ENCODE peak calls at places on chromosome 1, in five cellular contexts. O, D, M, Y and Z are unnamed samples.

GRCh38 chr1:192476802-192477298 is 98.7 kb upstream of the RGS1 start:
- DNase-seq in D (no peak), M (no peak), Y (peak; percentile 31), O (peak; percentile 78), Z (no peak)

GRCh38 chr1:173341307-173341706 is 134.2 kb upstream of the TNFSF4 start:
- DNase-seq in O (no peak), D (no peak), M (no peak), Y (no peak), Z (no peak)

GRCh38 chr1:236869911-236870310 is 74.8 kb downstream of the MTR start:
- DNase-seq in Y (no peak), D (no peak), O (no peak), M (no peak), Z (no peak)

GRCh38 chr1:46526689-46527291 is 24.7 kb downstream of the KNCN start:
- DNase-seq in M (peak; percentile 82), D (no peak), O (no peak), Y (no peak), Z (no peak)

GRCh38 chr1:230279583-230279945 is 146.6 kb downstream of the PGBD5 start:
- DNase-seq in D (no peak), M (no peak), O (peak; percentile 57), Y (no peak), Z (peak; percentile 40)

GRCh38 chr1:174998569-174999215 is 1.1 kb upstream of the CACYBP start:
- DNase-seq in O (no peak), M (peak; percentile 56), Y (no peak), D (peak; percentile 31), Z (peak; percentile 40)

GRCh38 chr1:66571789-66572188 is 37.8 kb downstream of the SGIP1 start:
- DNase-seq in O (no peak), D (no peak), Y (no peak), M (no peak), Z (no peak)

GRCh38 chr1:159779403-159779851 is 1.3 kb upstream of the DUSP23 start:
- DNase-seq in D (no peak), O (no peak), M (no peak), Y (no peak), Z (peak; percentile 84)

GRCh38 chr1:30508175-30508448 is 215.3 kb downstream of the MATN1 start:
- DNase-seq in D (no peak), Y (no peak), M (no peak), O (no peak), Z (no peak)

GRCh38 chr1:23593556-23594148 is 34.4 kb upstream of the ID3 start:
- DNase-seq in Y (no peak), D (no peak), O (no peak), M (peak; percentile 48), Z (no peak)

GRCh38 chr1:24109686-24110475 is 2.1 kb downstream of the MYOM3 start:
- DNase-seq in D (no peak), O (no peak), Y (no peak), M (no peak), Z (no peak)

GRCh38 chr1:75791022-75791421 is 5.0 kb downstream of the RABGGTB start:
- DNase-seq in D (no peak), Y (no peak), O (no peak), M (no peak), Z (no peak)

GRCh38 chr1:75785964-75786853 is at the start of gene RABGGTB:
- DNase-seq in M (peak; percentile 90), O (peak; percentile 96), Y (peak; percentile 93), D (peak; percentile 88), Z (peak; percentile 88)

GRCh38 chr1:75786901-75787455 is 922 bp downstream of the RABGGTB start:
- DNase-seq in Y (no peak), O (no peak), M (no peak), D (no peak), Z (no peak)

GRCh38 chr1:75785320-75785963 is 614 bp upstream of the RABGGTB start:
- DNase-seq in M (no peak), Y (no peak), D (no peak), O (no peak), Z (no peak)

DNA sequence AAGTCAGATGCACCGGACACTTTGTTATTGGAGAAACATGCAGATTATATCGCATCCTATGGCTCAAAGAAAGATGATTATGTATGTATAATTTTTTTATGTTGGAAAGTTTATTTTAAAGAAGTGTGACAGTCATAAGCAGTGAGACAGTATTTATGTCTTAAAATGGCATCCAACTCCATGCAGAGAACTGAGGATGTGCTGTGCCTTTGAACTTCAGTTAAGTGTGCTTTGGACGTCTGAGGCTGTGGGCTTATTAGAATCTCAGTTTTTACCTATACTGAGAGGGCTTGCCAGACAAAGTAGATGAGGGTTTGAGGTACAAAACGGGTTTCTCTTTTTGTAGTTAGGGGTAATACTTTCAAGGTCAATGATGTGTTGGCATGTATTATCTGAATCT is 1.5 kb downstream of the RABGGTB start:
- DNase-seq in D (no peak), M (no peak), Y (no peak), O (no peak), Z (no peak)
- H3K36me3 ChIP-seq in D (peaks cover 19% of the 10 kb centered on the region), M (peaks cover 29% of the 10 kb centered on the region), Y (peaks cover 32% of the 10 kb centered on the region), O (peaks cover 44% of the 10 kb centered on the region), Z (no peaks in the 10 kb centered on the region)

DNA sequence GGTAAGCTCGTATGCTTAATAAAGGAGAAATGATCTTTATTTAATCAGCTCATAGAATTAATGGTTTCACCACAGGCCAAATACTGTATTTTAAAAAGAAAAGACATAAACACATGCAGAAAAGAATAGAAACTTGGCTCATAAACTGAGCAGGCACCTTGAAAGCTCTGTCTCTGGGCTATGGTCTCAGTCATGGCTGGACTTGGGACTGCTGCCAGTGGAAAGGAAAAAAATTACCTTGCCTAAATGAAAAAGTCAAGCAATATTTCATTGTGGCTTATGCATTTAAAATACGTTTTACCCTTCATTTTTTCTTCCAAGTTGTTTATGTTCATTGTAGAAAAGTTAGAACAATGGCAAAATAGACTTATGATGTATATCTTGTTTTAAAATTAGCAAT is 8.0 kb downstream of the LRRC42 start:
- DNase-seq in D (no peak), O (no peak), Y (no peak), M (no peak), Z (no peak)
- H3K36me3 ChIP-seq in D (no peaks in the 10 kb centered on the region), O (peaks cover 44% of the 10 kb centered on the region), Y (peaks cover 37% of the 10 kb centered on the region), M (peaks cover 11% of the 10 kb centered on the region), Z (no peaks in the 10 kb centered on the region)

GRCh38 chr1:51158263-51158662 is 56.2 kb downstream of the C1orf185 start:
- DNase-seq in Y (no peak), O (no peak), D (no peak), M (no peak), Z (no peak)
- H3K36me3 ChIP-seq in Y (no peaks in the 10 kb centered on the region), O (no peaks in the 10 kb centered on the region), D (no peaks in the 10 kb centered on the region), M (no peaks in the 10 kb centered on the region), Z (no peaks in the 10 kb centered on the region)

GRCh38 chr1:8370046-8370881 is 52.4 kb downstream of the SLC45A1 start:
- DNase-seq in Y (no peak), D (no peak), M (peak; percentile 67), O (peak; percentile 61), Z (no peak)
- H3K36me3 ChIP-seq in Y (peaks cover 11% of the 10 kb centered on the region), D (peaks cover 43% of the 10 kb centered on the region), M (no peaks in the 10 kb centered on the region), O (peaks cover 10% of the 10 kb centered on the region), Z (no peaks in the 10 kb centered on the region)